ENCODE peak calls at places on chromosomes 4 and X, in eight cellular contexts. One of them, this sample, is unnamed.

GRCh38 chrX:69186651-69187050 is 21.4 kb upstream of the PJA1 start:
- DNase-seq in foreskin keratinocyte: no peak
- DNase-seq in stromal cell of bone marrow: no peak
- DNase-seq in AG08395: no peak
- DNase-seq in WTC11: no peak
- DNase-seq in non-pigmented ciliary epithelial cell: no peak
- DNase-seq in renal cortical epithelial cell: no peak
- DNase-seq in iPS-NIHi11: no peak
- DNase-seq in this sample: no peak

GRCh38 chr4:8457646-8458045 is 17.1 kb downstream of the TRMT44 start:
- DNase-seq in iPS-NIHi11: no peak
- DNase-seq in stromal cell of bone marrow: no peak
- DNase-seq in renal cortical epithelial cell: no peak
- DNase-seq in non-pigmented ciliary epithelial cell: no peak
- DNase-seq in AG08395: no peak
- DNase-seq in WTC11: no peak
- DNase-seq in foreskin keratinocyte: no peak
- DNase-seq in this sample: no peak

GRCh38 chrX:137742846-137743245 is 176.9 kb downstream of the ZIC3 start:
- DNase-seq in WTC11: no peak
- DNase-seq in AG08395: no peak
- DNase-seq in stromal cell of bone marrow: no peak
- DNase-seq in non-pigmented ciliary epithelial cell: no peak
- DNase-seq in foreskin keratinocyte: no peak
- DNase-seq in renal cortical epithelial cell: no peak
- DNase-seq in iPS-NIHi11: no peak
- DNase-seq in this sample: no peak

GRCh38 chr4:87103086-87103485 is 117.3 kb downstream of the KLHL8 start:
- DNase-seq in non-pigmented ciliary epithelial cell: no peak
- DNase-seq in stromal cell of bone marrow: no peak
- DNase-seq in iPS-NIHi11: no peak
- DNase-seq in AG08395: no peak
- DNase-seq in renal cortical epithelial cell: no peak
- DNase-seq in WTC11: no peak
- DNase-seq in foreskin keratinocyte: no peak
- DNase-seq in this sample: no peak

GRCh38 chr4:139454646-139455045 is 725 bp downstream of the RAB33B start:
- DNase-seq in iPS-NIHi11: no peak
- DNase-seq in non-pigmented ciliary epithelial cell: no peak
- DNase-seq in renal cortical epithelial cell: no peak
- DNase-seq in WTC11: no peak
- DNase-seq in foreskin keratinocyte: no peak
- DNase-seq in AG08395: no peak
- DNase-seq in stromal cell of bone marrow: no peak
- DNase-seq in this sample: no peak

GRCh38 chrX:1423215-1423614 is 29.5 kb downstream of the ASMTL start:
- DNase-seq in non-pigmented ciliary epithelial cell: no peak
- DNase-seq in renal cortical epithelial cell: no peak
- DNase-seq in AG08395: no peak
- DNase-seq in iPS-NIHi11: no peak
- DNase-seq in foreskin keratinocyte: no peak
- DNase-seq in stromal cell of bone marrow: no peak
- DNase-seq in WTC11: no peak
- DNase-seq in this sample: no peak

GRCh38 chrX:49172280-49172780 is 632 bp downstream of the PLP2 start:
- DNase-seq in AG08395: peak
- DNase-seq in stromal cell of bone marrow: no peak
- DNase-seq in foreskin keratinocyte: no peak
- DNase-seq in WTC11: no peak
- DNase-seq in iPS-NIHi11: no peak
- DNase-seq in renal cortical epithelial cell: no peak
- DNase-seq in non-pigmented ciliary epithelial cell: no peak
- DNase-seq in this sample: no peak

GRCh38 chr4:186161138-186161537 is 30.2 kb upstream of the CYP4V2 start:
- DNase-seq in renal cortical epithelial cell: no peak
- DNase-seq in iPS-NIHi11: no peak
- DNase-seq in stromal cell of bone marrow: no peak
- DNase-seq in non-pigmented ciliary epithelial cell: no peak
- DNase-seq in AG08395: no peak
- DNase-seq in WTC11: no peak
- DNase-seq in foreskin keratinocyte: no peak
- DNase-seq in this sample: no peak

GRCh38 chr4:169849456-169849855 is 91.7 kb upstream of the HPF1 start:
- DNase-seq in non-pigmented ciliary epithelial cell: no peak
- DNase-seq in renal cortical epithelial cell: no peak
- DNase-seq in AG08395: no peak
- DNase-seq in foreskin keratinocyte: peak
- DNase-seq in iPS-NIHi11: no peak
- DNase-seq in stromal cell of bone marrow: no peak
- DNase-seq in WTC11: no peak
- DNase-seq in this sample: no peak

GRCh38 chr4:157838366-157838765 is 334.5 kb downstream of the GASK1B start:
- DNase-seq in stromal cell of bone marrow: no peak
- DNase-seq in non-pigmented ciliary epithelial cell: no peak
- DNase-seq in iPS-NIHi11: no peak
- DNase-seq in renal cortical epithelial cell: peak
- DNase-seq in AG08395: no peak
- DNase-seq in WTC11: no peak
- DNase-seq in foreskin keratinocyte: no peak
- DNase-seq in this sample: no peak

GRCh38 chr4:91447168-91447567 is 856.6 kb upstream of the GRID2 start:
- DNase-seq in foreskin keratinocyte: no peak
- DNase-seq in iPS-NIHi11: no peak
- DNase-seq in renal cortical epithelial cell: no peak
- DNase-seq in stromal cell of bone marrow: no peak
- DNase-seq in AG08395: no peak
- DNase-seq in WTC11: no peak
- DNase-seq in non-pigmented ciliary epithelial cell: no peak
- DNase-seq in this sample: no peak

GRCh38 chr4:145938618-145939177 is at the start of gene ZNF827:
- DNase-seq in renal cortical epithelial cell: peak
- DNase-seq in non-pigmented ciliary epithelial cell: no peak
- DNase-seq in iPS-NIHi11: peak
- DNase-seq in foreskin keratinocyte: peak
- DNase-seq in stromal cell of bone marrow: peak
- DNase-seq in WTC11: peak
- DNase-seq in AG08395: peak
- DNase-seq in this sample: peak

GRCh38 chr4:36011381-36011780 is 232.9 kb downstream of the ARAP2 start:
- DNase-seq in AG08395: no peak
- DNase-seq in WTC11: no peak
- DNase-seq in iPS-NIHi11: no peak
- DNase-seq in renal cortical epithelial cell: no peak
- DNase-seq in foreskin keratinocyte: no peak
- DNase-seq in non-pigmented ciliary epithelial cell: peak
- DNase-seq in stromal cell of bone marrow: no peak
- DNase-seq in this sample: no peak

GRCh38 chrX:71111141-71111843 is at the start of gene IL2RG:
- DNase-seq in stromal cell of bone marrow: no peak
- DNase-seq in renal cortical epithelial cell: no peak
- DNase-seq in AG08395: no peak
- DNase-seq in foreskin keratinocyte: no peak
- DNase-seq in WTC11: no peak
- DNase-seq in non-pigmented ciliary epithelial cell: no peak
- DNase-seq in iPS-NIHi11: no peak
- DNase-seq in this sample: no peak

GRCh38 chr4:138405934-138406567 is 163.9 kb upstream of the SLC7A11 start:
- DNase-seq in foreskin keratinocyte: peak
- DNase-seq in non-pigmented ciliary epithelial cell: no peak
- DNase-seq in iPS-NIHi11: no peak
- DNase-seq in WTC11: no peak
- DNase-seq in renal cortical epithelial cell: peak
- DNase-seq in stromal cell of bone marrow: peak
- DNase-seq in AG08395: peak
- DNase-seq in this sample: peak

GRCh38 chr4:143085224-143085623 is 99.5 kb upstream of the USP38 start:
- DNase-seq in non-pigmented ciliary epithelial cell: no peak
- DNase-seq in renal cortical epithelial cell: peak
- DNase-seq in foreskin keratinocyte: no peak
- DNase-seq in AG08395: no peak
- DNase-seq in stromal cell of bone marrow: no peak
- DNase-seq in iPS-NIHi11: no peak
- DNase-seq in WTC11: no peak
- DNase-seq in this sample: no peak

GRCh38 chrX:66863721-66864120 is 224.8 kb upstream of the EDA2R start:
- DNase-seq in AG08395: no peak
- DNase-seq in stromal cell of bone marrow: no peak
- DNase-seq in non-pigmented ciliary epithelial cell: no peak
- DNase-seq in renal cortical epithelial cell: no peak
- DNase-seq in iPS-NIHi11: no peak
- DNase-seq in WTC11: no peak
- DNase-seq in foreskin keratinocyte: no peak
- DNase-seq in this sample: no peak

GRCh38 chrX:20595928-20596550 is 329.3 kb upstream of the RPS6KA3 start:
- DNase-seq in foreskin keratinocyte: peak
- DNase-seq in iPS-NIHi11: no peak
- DNase-seq in AG08395: peak
- DNase-seq in renal cortical epithelial cell: peak
- DNase-seq in WTC11: peak
- DNase-seq in non-pigmented ciliary epithelial cell: no peak
- DNase-seq in stromal cell of bone marrow: peak
- DNase-seq in this sample: no peak

GRCh38 chrX:68727696-68728095 is 80.2 kb downstream of the STARD8 start:
- DNase-seq in iPS-NIHi11: no peak
- DNase-seq in WTC11: no peak
- DNase-seq in foreskin keratinocyte: no peak
- DNase-seq in non-pigmented ciliary epithelial cell: no peak
- DNase-seq in renal cortical epithelial cell: no peak
- DNase-seq in AG08395: no peak
- DNase-seq in stromal cell of bone marrow: no peak
- DNase-seq in this sample: no peak

GRCh38 chrX:103175944-103176753 is 38.8 kb upstream of the BEX4 start:
- DNase-seq in renal cortical epithelial cell: peak
- DNase-seq in iPS-NIHi11: peak
- DNase-seq in stromal cell of bone marrow: no peak
- DNase-seq in foreskin keratinocyte: no peak
- DNase-seq in AG08395: peak
- DNase-seq in WTC11: peak
- DNase-seq in non-pigmented ciliary epithelial cell: no peak
- DNase-seq in this sample: no peak

GRCh38 chr4:99861120-99861905 is 32.9 kb downstream of the LAMTOR3 start:
- DNase-seq in AG08395: no peak
- DNase-seq in iPS-NIHi11: no peak
- DNase-seq in renal cortical epithelial cell: no peak
- DNase-seq in stromal cell of bone marrow: no peak
- DNase-seq in non-pigmented ciliary epithelial cell: no peak
- DNase-seq in WTC11: no peak
- DNase-seq in foreskin keratinocyte: no peak
- DNase-seq in this sample: no peak

GRCh38 chrX:22666441-22666840 is 333.3 kb upstream of the DDX53 start:
- DNase-seq in WTC11: peak
- DNase-seq in stromal cell of bone marrow: no peak
- DNase-seq in AG08395: no peak
- DNase-seq in non-pigmented ciliary epithelial cell: no peak
- DNase-seq in renal cortical epithelial cell: no peak
- DNase-seq in foreskin keratinocyte: no peak
- DNase-seq in iPS-NIHi11: peak
- DNase-seq in this sample: no peak

GRCh38 chrX:56314334-56314733 is 82.2 kb downstream of the KLF8 start:
- DNase-seq in foreskin keratinocyte: no peak
- DNase-seq in iPS-NIHi11: no peak
- DNase-seq in renal cortical epithelial cell: no peak
- DNase-seq in non-pigmented ciliary epithelial cell: no peak
- DNase-seq in WTC11: no peak
- DNase-seq in stromal cell of bone marrow: no peak
- DNase-seq in AG08395: no peak
- DNase-seq in this sample: no peak

GRCh38 chr4:1608821-1609500 is 75.2 kb downstream of the FAM53A start:
- DNase-seq in non-pigmented ciliary epithelial cell: no peak
- DNase-seq in WTC11: no peak
- DNase-seq in iPS-NIHi11: peak
- DNase-seq in AG08395: no peak
- DNase-seq in stromal cell of bone marrow: no peak
- DNase-seq in foreskin keratinocyte: no peak
- DNase-seq in renal cortical epithelial cell: no peak
- DNase-seq in this sample: no peak

GRCh38 chr4:85783483-85783882 is 308.5 kb downstream of the ARHGAP24 start:
- DNase-seq in non-pigmented ciliary epithelial cell: no peak
- DNase-seq in WTC11: no peak
- DNase-seq in foreskin keratinocyte: peak
- DNase-seq in iPS-NIHi11: no peak
- DNase-seq in AG08395: peak
- DNase-seq in renal cortical epithelial cell: peak
- DNase-seq in stromal cell of bone marrow: peak
- DNase-seq in this sample: peak

GRCh38 chrX:132165651-132166050 is 37.8 kb upstream of the FRMD7 start:
- DNase-seq in renal cortical epithelial cell: peak
- DNase-seq in iPS-NIHi11: no peak
- DNase-seq in stromal cell of bone marrow: no peak
- DNase-seq in non-pigmented ciliary epithelial cell: peak
- DNase-seq in foreskin keratinocyte: no peak
- DNase-seq in AG08395: no peak
- DNase-seq in WTC11: no peak
- DNase-seq in this sample: no peak

GRCh38 chr4:166734797-166735196 is 499.5 kb downstream of the SPOCK3 start:
- DNase-seq in foreskin keratinocyte: no peak
- DNase-seq in stromal cell of bone marrow: no peak
- DNase-seq in non-pigmented ciliary epithelial cell: no peak
- DNase-seq in WTC11: no peak
- DNase-seq in renal cortical epithelial cell: no peak
- DNase-seq in AG08395: no peak
- DNase-seq in iPS-NIHi11: no peak
- DNase-seq in this sample: no peak

GRCh38 chr4:178293601-178294000 is 851.4 kb upstream of the AGA start:
- DNase-seq in stromal cell of bone marrow: no peak
- DNase-seq in AG08395: no peak
- DNase-seq in WTC11: no peak
- DNase-seq in renal cortical epithelial cell: no peak
- DNase-seq in foreskin keratinocyte: no peak
- DNase-seq in non-pigmented ciliary epithelial cell: no peak
- DNase-seq in iPS-NIHi11: no peak
- DNase-seq in this sample: no peak

GRCh38 chr4:98610926-98611325 is 47.5 kb downstream of the TSPAN5 start:
- DNase-seq in stromal cell of bone marrow: no peak
- DNase-seq in AG08395: no peak
- DNase-seq in WTC11: no peak
- DNase-seq in foreskin keratinocyte: no peak
- DNase-seq in non-pigmented ciliary epithelial cell: no peak
- DNase-seq in iPS-NIHi11: no peak
- DNase-seq in renal cortical epithelial cell: no peak
- DNase-seq in this sample: no peak

GRCh38 chrX:113644426-113644825 is 803.8 kb upstream of the AMOT start:
- DNase-seq in iPS-NIHi11: no peak
- DNase-seq in non-pigmented ciliary epithelial cell: peak
- DNase-seq in renal cortical epithelial cell: no peak
- DNase-seq in foreskin keratinocyte: peak
- DNase-seq in stromal cell of bone marrow: no peak
- DNase-seq in WTC11: no peak
- DNase-seq in AG08395: peak
- DNase-seq in this sample: no peak

GRCh38 chrX:41429592-41429991 is 17.6 kb upstream of the NYX start:
- DNase-seq in foreskin keratinocyte: no peak
- DNase-seq in iPS-NIHi11: no peak
- DNase-seq in renal cortical epithelial cell: no peak
- DNase-seq in non-pigmented ciliary epithelial cell: no peak
- DNase-seq in stromal cell of bone marrow: no peak
- DNase-seq in AG08395: no peak
- DNase-seq in WTC11: no peak
- DNase-seq in this sample: no peak

GRCh38 chrX:11461181-11462001 is 168.2 kb downstream of the AMELX start:
- DNase-seq in non-pigmented ciliary epithelial cell: no peak
- DNase-seq in renal cortical epithelial cell: no peak
- DNase-seq in WTC11: no peak
- DNase-seq in iPS-NIHi11: no peak
- DNase-seq in foreskin keratinocyte: no peak
- DNase-seq in AG08395: peak
- DNase-seq in stromal cell of bone marrow: no peak
- DNase-seq in this sample: no peak

GRCh38 chr4:82643994-82644730 is 82.4 kb upstream of the TMEM150C start:
- DNase-seq in AG08395: peak
- DNase-seq in foreskin keratinocyte: peak
- DNase-seq in iPS-NIHi11: no peak
- DNase-seq in renal cortical epithelial cell: peak
- DNase-seq in non-pigmented ciliary epithelial cell: no peak
- DNase-seq in stromal cell of bone marrow: no peak
- DNase-seq in WTC11: no peak
- DNase-seq in this sample: peak

GRCh38 chr4:39205476-39205875 is 23.1 kb downstream of the WDR19 start:
- DNase-seq in non-pigmented ciliary epithelial cell: no peak
- DNase-seq in foreskin keratinocyte: no peak
- DNase-seq in AG08395: no peak
- DNase-seq in renal cortical epithelial cell: no peak
- DNase-seq in iPS-NIHi11: no peak
- DNase-seq in stromal cell of bone marrow: no peak
- DNase-seq in WTC11: no peak
- DNase-seq in this sample: no peak